ENCODE peak calls at places on chromosome 3, in five cellular contexts. I, L, O, W and C are unnamed samples.

GRCh38 chr3:47283596-47284364 is 1.0 kb downstream of the KLHL18 start:
- DNase-seq in I (no peak), L (peak; percentile 60), O (no peak), W (no peak), C (no peak)

GRCh38 chr3:132006605-132007204 is 28.1 kb downstream of the CPNE4 start:
- DNase-seq in I (peak; percentile 59), L (peak; percentile 66), O (peak; percentile 10), W (no peak), C (no peak)

GRCh38 chr3:125605771-125606170 is 10.5 kb upstream of the OSBPL11 start:
- DNase-seq in I (no peak), L (no peak), O (no peak), W (no peak), C (no peak)

GRCh38 chr3:195612075-195612800 is 28.5 kb upstream of the APOD start:
- DNase-seq in I (no peak), L (no peak), O (no peak), W (peak; percentile 57), C (no peak)

GRCh38 chr3:13191016-13191415 is 117.8 kb upstream of the IQSEC1 start:
- DNase-seq in I (no peak), L (no peak), O (no peak), W (no peak), C (no peak)

GRCh38 chr3:5339967-5340535 is 152.5 kb downstream of the EDEM1 start:
- DNase-seq in I (no peak), L (no peak), O (no peak), W (no peak), C (no peak)

GRCh38 chr3:142981108-142981507 is 17.6 kb upstream of the PAQR9 start:
- DNase-seq in I (no peak), L (no peak), O (no peak), W (no peak), C (no peak)

GRCh38 chr3:138774529-138775253 is 60.0 kb downstream of the PIK3CB start:
- DNase-seq in I (peak; percentile 99), L (peak; percentile 4), O (peak; percentile 96), W (peak; percentile 31), C (no peak)

GRCh38 chr3:17156864-17157263 is 272.1 kb downstream of the PLCL2 start:
- DNase-seq in I (no peak), L (no peak), O (no peak), W (no peak), C (no peak)

GRCh38 chr3:194715022-194715800 is 29.5 kb downstream of the FAM43A start:
- DNase-seq in I (no peak), L (no peak), O (peak; percentile 55), W (no peak), C (no peak)

GRCh38 chr3:52112056-52112455 is 42.2 kb downstream of the POC1A start:
- DNase-seq in I (no peak), L (no peak), O (no peak), W (no peak), C (no peak)

GRCh38 chr3:37149246-37149645 is 25.1 kb downstream of the LRRFIP2 start:
- DNase-seq in I (no peak), L (no peak), O (no peak), W (no peak), C (no peak)

GRCh38 chr3:27677554-27677953 is 44.6 kb downstream of the EOMES start:
- DNase-seq in I (peak; percentile 97), L (no peak), O (peak; percentile 92), W (peak; percentile 18), C (no peak)

GRCh38 chr3:38650248-38650940 is 907 bp upstream of the SCN5A start:
- DNase-seq in I (no peak), L (peak; percentile 49), O (no peak), W (no peak), C (no peak)

GRCh38 chr3:23671901-23672589 is 133.7 kb upstream of the UBE2E1 start:
- DNase-seq in I (peak; percentile 53), L (no peak), O (no peak), W (peak; percentile 30), C (no peak)

GRCh38 chr3:73614385-73614784 is 10.4 kb downstream of the PDZRN3 start:
- DNase-seq in I (peak; percentile 98), L (no peak), O (no peak), W (peak; percentile 52), C (no peak)

GRCh38 chr3:182258538-182259177 is 534.6 kb upstream of the ATP11B start:
- DNase-seq in I (peak; percentile 55), L (no peak), O (no peak), W (no peak), C (no peak)

GRCh38 chr3:49255112-49255511 is 21.9 kb downstream of the C3orf62 start:
- DNase-seq in I (peak; percentile 15), L (no peak), O (no peak), W (no peak), C (no peak)

GRCh38 chr3:129616713-129617112 is 10.2 kb upstream of the PLXND1 start:
- DNase-seq in I (peak; percentile 62), L (no peak), O (no peak), W (no peak), C (peak; percentile 47)

GRCh38 chr3:13110678-13111116 is 37.5 kb upstream of the IQSEC1 start:
- DNase-seq in I (no peak), L (no peak), O (peak; percentile 53), W (no peak), C (peak; percentile 6)

GRCh38 chr3:124766113-124767095 is 36.2 kb downstream of the UMPS start:
- DNase-seq in I (no peak), L (no peak), O (no peak), W (no peak), C (no peak)

GRCh38 chr3:69009559-69010410 is 3.7 kb downstream of the EOGT start:
- DNase-seq in I (peak; percentile 92), L (no peak), O (no peak), W (peak; percentile 43), C (no peak)

GRCh38 chr3:51716805-51717204 is 9.9 kb downstream of the GRM2 start:
- DNase-seq in I (no peak), L (no peak), O (no peak), W (no peak), C (no peak)

GRCh38 chr3:97821413-97821809 is 400 bp upstream of the CRYBG3 start:
- DNase-seq in I (no peak), L (peak; percentile 73), O (no peak), W (no peak), C (peak; percentile 38)

GRCh38 chr3:45026038-45026437 is at the start of gene CLEC3B:
- DNase-seq in I (peak; percentile 83), L (no peak), O (no peak), W (peak; percentile 50), C (peak; percentile 83)

GRCh38 chr3:186331043-186331442 is 31.0 kb downstream of the DGKG start:
- DNase-seq in I (no peak), L (no peak), O (no peak), W (no peak), C (no peak)

GRCh38 chr3:95718168-95718567 is 1096.2 kb upstream of the EPHA6 start:
- DNase-seq in I (no peak), L (no peak), O (no peak), W (no peak), C (no peak)

GRCh38 chr3:120114981-120115380 is 20.7 kb upstream of the GSK3B start:
- DNase-seq in I (no peak), L (no peak), O (no peak), W (no peak), C (no peak)

DNA sequence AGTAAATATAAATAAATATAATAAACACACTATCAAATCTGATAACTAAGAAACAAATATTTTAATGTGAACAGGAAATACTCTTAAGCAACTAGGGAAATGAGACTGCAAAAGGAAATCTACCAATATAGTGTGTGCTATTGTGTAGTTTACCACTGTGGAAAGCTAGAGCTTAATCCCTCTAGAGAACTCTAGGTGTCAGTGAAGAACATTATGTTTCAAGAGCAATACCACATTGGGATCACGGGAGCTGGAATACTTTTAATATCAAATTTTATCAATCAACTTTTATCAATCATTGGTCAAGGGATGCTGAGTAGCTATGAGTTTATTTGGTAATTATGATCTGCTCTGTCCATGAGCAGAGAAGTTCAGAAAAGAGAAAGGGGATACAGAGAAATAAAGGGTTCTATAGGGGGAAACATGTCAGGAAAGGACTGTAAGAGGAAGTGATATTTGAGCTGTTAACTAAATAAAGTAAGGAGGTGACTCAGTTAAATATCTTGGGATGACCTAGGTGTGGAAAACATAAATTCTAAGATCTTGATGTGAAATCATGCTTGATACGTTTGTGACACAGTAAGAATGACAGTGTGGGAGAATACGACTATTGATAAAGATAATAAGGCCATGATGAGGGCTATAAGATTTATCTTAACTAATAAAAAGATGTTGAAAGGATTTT is 762.2 kb upstream of the ALCAM start:
- DNase-seq in I (peak; percentile 44), L (no peak), O (no peak), W (no peak), C (no peak)
- TF ChIP-seq CTCF in I (peak; percentile 58), L (peak; percentile 42), O (peak; percentile 58), W (no peak), C (peak; percentile 27)

DNA sequence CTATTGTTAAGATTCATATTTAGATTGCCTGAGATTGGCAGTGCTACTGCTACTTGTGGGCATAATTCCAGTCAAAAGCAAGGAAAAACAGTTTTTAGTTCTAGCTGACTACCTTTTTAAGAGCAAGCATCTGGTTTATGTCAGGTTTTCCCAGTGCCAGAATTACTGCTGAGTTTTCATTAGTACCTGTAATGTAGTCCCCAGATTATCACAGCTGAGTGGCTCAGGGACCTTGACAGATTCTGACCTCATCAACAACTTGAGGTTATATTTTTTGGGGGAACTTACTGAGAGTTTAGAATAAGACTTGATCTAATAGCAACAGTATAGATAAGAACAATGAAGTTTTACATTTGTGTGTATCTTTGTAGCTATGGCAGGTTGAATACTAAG is 31.0 kb downstream of the NXPE3 start:
- DNase-seq in I (no peak), L (no peak), O (no peak), W (no peak), C (no peak)
- H3K27ac ChIP-seq in I (peak overlapping the region; percentile 47), L (no peak overlapping the region), O (no peak overlapping the region), W (peak overlapping the region; percentile 52), C (peak overlapping the region; percentile 18)

GRCh38 chr3:15781637-15782402 is 16.0 kb downstream of the ANKRD28 start:
- DNase-seq in I (peak; percentile 34), L (no peak), O (no peak), W (no peak), C (no peak)

GRCh38 chr3:15779111-15779510 is 18.7 kb downstream of the ANKRD28 start:
- DNase-seq in I (no peak), L (no peak), O (no peak), W (no peak), C (no peak)

GRCh38 chr3:15783361-15783969 is 14.3 kb downstream of the ANKRD28 start:
- DNase-seq in I (peak; percentile 85), L (no peak), O (peak; percentile 60), W (no peak), C (no peak)

GRCh38 chr3:15781131-15781530 is 16.6 kb downstream of the ANKRD28 start:
- DNase-seq in I (no peak), L (no peak), O (no peak), W (no peak), C (no peak)

GRCh38 chr3:15782429-15782828 is 15.3 kb downstream of the ANKRD28 start:
- DNase-seq in I (no peak), L (no peak), O (no peak), W (no peak), C (no peak)
- H3K4me1 ChIP-seq in I (no peaks in the 10 kb centered on the region), L (no peaks in the 10 kb centered on the region), O (peaks cover 55% of the 10 kb centered on the region), W (no peaks in the 10 kb centered on the region), C (peaks cover 20% of the 10 kb centered on the region)

DNA sequence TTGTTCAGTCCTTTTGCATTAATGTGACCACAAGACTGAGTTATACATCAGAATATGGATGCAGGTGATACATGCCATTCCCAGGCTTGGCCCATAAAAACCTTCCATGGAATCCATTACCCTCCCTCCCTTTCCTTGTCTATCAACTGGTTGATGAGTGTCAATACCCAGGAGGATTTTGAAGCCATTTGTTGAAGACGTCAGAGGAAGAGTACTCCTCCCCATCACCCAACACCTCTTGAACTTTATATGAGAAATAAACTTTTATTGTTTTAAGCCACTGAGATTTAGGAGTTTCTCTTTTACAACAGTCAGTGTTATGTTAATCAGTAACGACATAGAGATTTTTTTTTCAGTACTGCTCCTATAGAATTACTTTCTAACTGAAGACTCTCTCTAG is 55.5 kb downstream of the P3H2 start:
- DNase-seq in I (no peak), L (no peak), O (no peak), W (no peak), C (no peak)
- TF ChIP-seq CTCF in I (no peak), L (no peak), O (no peak), W (no peak), C (no peak)